ENCODE peak calls at places on chromosomes 3 and 15, in nine cellular contexts. W is endothelial cell; Z is stimulated activated CD4-positive, alpha-beta T cell treated with anti-CD3 and anti-CD28 coated beads, Interleukin-2, amount 100 ng/mL, for 48 hours; T is CD8-positive, alpha-beta memory T cell; U is neural progenitor cell; A is ELR; P is hypothalamus; J is astrocyte; H is activated CD4-positive, alpha-beta T cell treated with anti-CD3 and anti-CD28 coated beads, Interleukin-2, amount 10 ng/mL, durations not matched to agents 7 days and 5 days. X is an unnamed sample.

GRCh38 chr3:189169728-189170127 is 2.0 kb upstream of the TPRG1 start:
- DNase-seq in A (peak; percentile 13), Z (no peak), U (peak; percentile 49), P (no peak), W (no peak), H (no peak), T (no peak), J (no peak), X (no peak)

GRCh38 chr3:94098487-94098886 is 35.6 kb downstream of the NSUN3 start:
- DNase-seq in Z (no peak), U (no peak), W (peak; percentile 9), H (no peak), A (no peak), J (no peak), P (no peak), T (no peak), X (peak; percentile 16)

GRCh38 chr3:28667646-28668376 is 319.2 kb upstream of the AZI2 start:
- DNase-seq in Z (peak; percentile 52), U (peak; percentile 77), J (peak; percentile 27), A (peak; percentile 59), T (no peak), W (peak; percentile 71), P (no peak), H (peak; percentile 55), X (peak; percentile 43)

GRCh38 chr3:43894176-43895049 is 203.7 kb downstream of the ABHD5 start:
- DNase-seq in P (no peak), Z (peak; percentile 32), J (peak; percentile 65), W (peak; percentile 75), U (peak; percentile 93), T (no peak), A (peak; percentile 83), H (peak; percentile 8), X (no peak)

GRCh38 chr3:143124683-143125520 is 5.3 kb downstream of the CHST2 start:
- DNase-seq in T (no peak), P (no peak), H (no peak), Z (no peak), W (no peak), J (no peak), U (peak; percentile 10), A (peak; percentile 25), X (no peak)

GRCh38 chr3:189632238-189632637 is 1.0 kb downstream of the TP63 start:
- DNase-seq in A (no peak), W (no peak), J (no peak), P (no peak), T (no peak), U (no peak), Z (no peak), H (no peak), X (no peak)

GRCh38 chr3:53113293-53114010 is 16.8 kb downstream of the RFT1 start:
- DNase-seq in P (no peak), J (no peak), W (no peak), H (no peak), Z (no peak), U (no peak), T (no peak), A (peak; percentile 7), X (no peak)

GRCh38 chr3:85594648-85595047 is 635.9 kb downstream of the CADM2 start:
- DNase-seq in H (no peak), A (no peak), Z (no peak), T (no peak), U (no peak), J (no peak), P (no peak), W (no peak), X (peak; percentile 32)

GRCh38 chr15:68209735-68210408 is 4.7 kb upstream of the CALML4 start:
- DNase-seq in P (no peak), J (no peak), H (peak; percentile 35), U (no peak), A (peak; percentile 78), T (no peak), Z (no peak), W (no peak), X (no peak)

GRCh38 chr3:179949869-179950268 is 86.9 kb downstream of the PEX5L start:
- DNase-seq in A (no peak), Z (no peak), U (no peak), T (no peak), P (no peak), W (no peak), J (no peak), H (no peak), X (no peak)

GRCh38 chr3:16849795-16850194 is 35.0 kb upstream of the PLCL2 start:
- DNase-seq in J (peak; percentile 68), P (no peak), A (peak; percentile 69), H (no peak), T (no peak), W (no peak), U (no peak), Z (no peak), X (peak; percentile 84)

GRCh38 chr15:65612616-65612946 is 1.6 kb upstream of the INTS14 start:
- DNase-seq in J (peak; percentile 0), W (no peak), A (peak; percentile 15), U (no peak), T (no peak), Z (no peak), H (no peak), P (no peak), X (no peak)

GRCh38 chr3:62585861-62586260 is 212.5 kb upstream of the FEZF2 start:
- DNase-seq in W (no peak), A (peak; percentile 51), T (no peak), H (no peak), U (no peak), J (no peak), P (no peak), Z (no peak), X (no peak)

GRCh38 chr3:126413693-126414080 is 19.0 kb downstream of the CFAP100 start:
- DNase-seq in W (no peak), J (no peak), A (no peak), Z (no peak), T (no peak), H (no peak), P (no peak), U (no peak), X (no peak)

GRCh38 chr15:80003934-80004472 is 33.0 kb upstream of the BCL2A1 start:
- DNase-seq in T (no peak), U (no peak), H (no peak), A (no peak), Z (no peak), P (no peak), W (no peak), J (no peak), X (no peak)

GRCh38 chr3:58422756-58423324 is 10.8 kb downstream of the PDHB start:
- DNase-seq in P (no peak), W (no peak), Z (no peak), J (no peak), A (peak; percentile 29), U (no peak), T (no peak), H (no peak), X (no peak)

GRCh38 chr3:153911111-153911510 is 210.1 kb upstream of the ARHGEF26 start:
- DNase-seq in A (no peak), W (no peak), P (no peak), J (no peak), U (no peak), Z (no peak), T (no peak), H (no peak), X (no peak)

GRCh38 chr3:23117856-23118255 is 85.3 kb upstream of the UBE2E2 start:
- DNase-seq in A (no peak), U (no peak), P (no peak), T (no peak), J (no peak), Z (no peak), H (no peak), W (no peak), X (no peak)

GRCh38 chr3:23916152-23916885 is 471 bp downstream of the NKIRAS1 start:
- DNase-seq in Z (no peak), U (no peak), A (no peak), W (no peak), J (no peak), H (no peak), T (no peak), P (peak; percentile 82), X (no peak)

GRCh38 chr15:56052389-56053045 is 59.1 kb upstream of the NEDD4 start:
- DNase-seq in H (no peak), U (peak; percentile 50), J (peak; percentile 42), Z (no peak), T (no peak), W (no peak), A (peak; percentile 75), P (no peak), X (peak; percentile 90)

GRCh38 chr3:76367281-76367680 is 581.9 kb upstream of the ZNF717 start:
- DNase-seq in U (no peak), A (peak; percentile 73), Z (no peak), J (peak; percentile 36), P (no peak), W (no peak), T (no peak), H (no peak), X (no peak)

GRCh38 chr15:65731926-65732325 is 60.2 kb downstream of the DENND4A start:
- DNase-seq in H (no peak), W (no peak), T (no peak), Z (no peak), P (no peak), A (no peak), J (no peak), U (no peak), X (no peak)

GRCh38 chr3:126883241-126883640 is 99.7 kb upstream of the PLXNA1 start:
- DNase-seq in W (no peak), H (no peak), U (no peak), J (peak; percentile 16), T (no peak), P (no peak), A (peak; percentile 19), Z (no peak), X (no peak)

GRCh38 chr15:49645937-49646336 is 25.1 kb downstream of the DTWD1 start:
- DNase-seq in Z (no peak), H (no peak), T (no peak), P (no peak), U (no peak), J (peak; percentile 79), W (no peak), A (peak; percentile 57), X (peak; percentile 28)

GRCh38 chr3:55484191-55484644 is 2.9 kb downstream of the WNT5A start:
- DNase-seq in H (no peak), J (no peak), P (no peak), T (no peak), A (peak; percentile 57), U (peak; percentile 56), Z (no peak), W (no peak), X (no peak)

GRCh38 chr15:27725733-27726132 is 373.4 kb downstream of the OCA2 start:
- DNase-seq in P (no peak), Z (no peak), W (no peak), H (no peak), T (no peak), A (no peak), U (no peak), J (no peak), X (no peak)

GRCh38 chr3:156356537-156357363 is 198.2 kb downstream of the SSR3 start:
- DNase-seq in P (no peak), H (no peak), J (peak; percentile 57), Z (no peak), T (no peak), U (no peak), A (no peak), W (no peak), X (peak; percentile 6)

GRCh38 chr3:123559040-123559861 is 25.6 kb downstream of the HACD2 start:
- DNase-seq in H (peak; percentile 44), P (no peak), U (peak; percentile 78), T (no peak), Z (no peak), W (peak; percentile 13), J (peak; percentile 12), A (peak; percentile 73), X (no peak)

GRCh38 chr3:50226888-50227389 is 9.1 kb upstream of the GNAI2 start:
- DNase-seq in W (peak; percentile 30), U (no peak), J (no peak), P (peak; percentile 43), Z (no peak), T (no peak), H (peak; percentile 43), A (peak; percentile 57), X (peak; percentile 28)

GRCh38 chr3:4514321-4514720 is 21.2 kb downstream of the ITPR1 start:
- DNase-seq in T (no peak), P (no peak), A (no peak), J (no peak), W (no peak), Z (no peak), H (no peak), U (no peak), X (no peak)

GRCh38 chr3:177932750-177933660 is 603.2 kb upstream of the KCNMB2 start:
- DNase-seq in U (no peak), J (peak; percentile 86), W (no peak), Z (no peak), T (no peak), A (no peak), P (no peak), H (no peak), X (peak; percentile 46)